ENCODE peak calls at places on chromosome 2, in eight cellular contexts. A is GM12878; F is right lobe of liver; G is A549; V is gastrocnemius medialis; E is CD8-positive, alpha-beta T cell; Y is stomach; N is Peyer's patch. W is an unnamed sample.

GRCh38 chr2:144468823-144469595 is 50.9 kb downstream of the ZEB2 start:
- DNase-seq in A (no peak), F (no peak), G (no peak), V (no peak), E (no peak), Y (no peak), N (no peak), W (no peak)

GRCh38 chr2:225598922-225599321 is 199.4 kb downstream of the NYAP2 start:
- DNase-seq in A (no peak), F (no peak), G (no peak), V (no peak), E (no peak), Y (no peak), N (no peak), W (peak)

GRCh38 chr2:70124983-70125480 is 37.8 kb downstream of the PCBP1 start:
- DNase-seq in A (no peak), F (peak), G (peak), V (peak), E (peak), Y (peak), N (peak), W (no peak)

GRCh38 chr2:26590960-26591618 is 50.1 kb downstream of the CIB4 start:
- DNase-seq in A (no peak), F (peak), G (no peak), V (peak), E (no peak), Y (no peak), N (peak), W (no peak)

GRCh38 chr2:20171445-20171977 is 53.4 kb downstream of the SDC1 start:
- DNase-seq in A (no peak), F (no peak), G (no peak), V (no peak), E (no peak), Y (peak), N (peak), W (no peak)

GRCh38 chr2:205902041-205902898 is 183.7 kb downstream of the INO80D start:
- DNase-seq in A (no peak), F (no peak), G (no peak), V (no peak), E (no peak), Y (no peak), N (peak), W (no peak)

GRCh38 chr2:18855027-18855426 is 265.7 kb upstream of the NT5C1B start:
- DNase-seq in A (no peak), F (no peak), G (peak), V (no peak), E (no peak), Y (no peak), N (no peak), W (peak)

GRCh38 chr2:6917071-6917760 is at the start of gene RNF144A:
- DNase-seq in A (no peak), F (peak), G (peak), V (no peak), E (peak), Y (peak), N (peak), W (no peak)

GRCh38 chr2:239803102-239803763 is 221.9 kb downstream of the NDUFA10 start:
- DNase-seq in A (no peak), F (no peak), G (no peak), V (no peak), E (no peak), Y (peak), N (peak), W (no peak)

DNA sequence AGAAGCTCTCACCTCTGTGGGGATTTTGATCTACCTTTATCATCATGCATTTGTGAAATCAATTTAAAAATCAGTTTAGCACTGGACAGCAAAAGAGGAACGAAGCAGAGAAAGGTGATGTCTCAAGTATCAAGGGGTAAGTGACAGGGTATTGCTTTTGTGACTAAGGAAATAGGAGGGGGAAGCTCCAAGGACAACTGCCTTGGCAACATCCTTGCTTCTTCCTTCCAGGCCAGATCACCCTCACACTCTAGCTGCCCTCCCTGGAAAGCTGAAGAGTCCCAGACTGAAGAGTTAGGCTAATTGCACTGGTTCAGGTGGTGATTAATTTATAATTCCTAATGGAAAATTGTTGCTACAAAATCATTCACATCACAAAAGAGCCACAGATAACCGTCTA is 859.1 kb upstream of the ACVR2A start:
- DNase-seq in A (no peak), F (no peak), G (no peak), V (no peak), E (no peak), Y (no peak), N (no peak), W (no peak)
- H3K4me3 ChIP-seq in A (no peak), F (no peak), G (no peak), V (no peak), E (no peak), Y (no peak), N (no peak), W (no peak)

GRCh38 chr2:141741652-141742051 is 389.2 kb downstream of the LRP1B start:
- DNase-seq in A (no peak), F (no peak), G (no peak), V (no peak), E (no peak), Y (no peak), N (no peak), W (no peak)

GRCh38 chr2:141736466-141736865 is 394.4 kb downstream of the LRP1B start:
- DNase-seq in A (no peak), F (peak), G (no peak), V (no peak), E (no peak), Y (no peak), N (no peak), W (no peak)

GRCh38 chr2:141737463-141737862 is 393.4 kb downstream of the LRP1B start:
- DNase-seq in A (no peak), F (no peak), G (no peak), V (no peak), E (no peak), Y (no peak), N (no peak), W (no peak)
- TF ChIP-seq CTCF in A (no peak), F (no peak), G (no peak), V (no peak), E (no peak), Y (no peak), N (no peak), W (no peak)

DNA sequence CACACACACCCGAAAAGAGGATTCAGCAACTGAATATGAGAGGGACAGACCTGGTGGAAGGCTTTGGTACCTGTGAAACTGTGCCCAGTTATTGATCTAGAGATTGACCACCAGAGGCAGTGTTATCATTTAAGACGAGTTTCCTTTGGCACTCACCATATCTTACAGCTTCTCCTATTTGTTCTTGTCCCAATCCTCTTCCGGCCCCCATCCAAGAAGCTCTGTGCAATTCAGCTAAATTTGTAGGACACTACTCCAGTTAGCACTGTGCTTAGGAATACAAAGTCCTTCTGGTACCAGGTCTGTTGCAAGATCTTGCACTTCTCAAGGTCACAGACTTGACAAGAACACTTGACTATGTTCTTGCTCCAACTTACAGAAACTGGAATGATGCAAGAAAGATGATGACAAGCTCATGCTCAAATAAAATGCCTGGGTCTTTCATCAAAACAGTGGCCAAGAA is 177.7 kb downstream of the TMEM247 start:
- DNase-seq in A (no peak), F (no peak), G (peak), V (peak), E (no peak), Y (no peak), N (peak), W (no peak)
- H3K27ac ChIP-seq in A (no peak), F (no peak), G (peak), V (no peak), E (no peak), Y (peak), N (no peak), W (no peak)

GRCh38 chr2:31233216-31233615 is 736 bp upstream of the EHD3 start:
- DNase-seq in A (no peak), F (no peak), G (no peak), V (no peak), E (no peak), Y (no peak), N (no peak), W (no peak)
- H3K4me3 ChIP-seq in A (peak), F (peak), G (peak), V (no peak), E (peak), Y (no peak), N (no peak), W (no peak)

GRCh38 chr2:44559108-44559507 is 197.4 kb downstream of the CAMKMT start:
- DNase-seq in A (no peak), F (no peak), G (no peak), V (no peak), E (no peak), Y (no peak), N (no peak), W (no peak)

GRCh38 chr2:44560961-44561360 is 199.2 kb downstream of the CAMKMT start:
- DNase-seq in A (no peak), F (no peak), G (no peak), V (no peak), E (no peak), Y (no peak), N (no peak), W (no peak)

GRCh38 chr2:44564752-44565151 is 203.0 kb downstream of the CAMKMT start:
- DNase-seq in A (no peak), F (no peak), G (no peak), V (no peak), E (no peak), Y (no peak), N (no peak), W (no peak)

GRCh38 chr2:44562737-44563136 is 201.0 kb downstream of the CAMKMT start:
- DNase-seq in A (no peak), F (no peak), G (no peak), V (no peak), E (no peak), Y (no peak), N (no peak), W (no peak)

DNA sequence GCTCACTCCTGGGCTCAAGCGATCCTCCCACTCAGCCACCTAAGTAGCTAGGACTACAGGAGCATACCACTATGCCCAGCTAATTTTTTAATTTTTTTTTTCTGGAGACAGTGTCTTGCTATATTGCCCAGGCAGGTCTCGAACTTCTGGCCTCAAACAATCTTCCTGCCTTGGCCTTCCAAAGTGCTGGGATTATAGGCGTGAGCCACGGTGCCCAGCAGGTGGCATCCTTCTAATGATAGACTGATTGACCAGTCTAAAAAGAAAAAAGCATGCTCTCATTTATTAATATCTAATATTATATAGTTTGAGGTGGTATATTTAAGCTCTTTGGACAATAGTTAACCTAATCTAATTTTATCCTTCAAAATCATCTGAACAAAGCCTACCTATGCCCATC is 198.6 kb downstream of the CAMKMT start:
- DNase-seq in A (no peak), F (no peak), G (no peak), V (no peak), E (no peak), Y (peak), N (peak), W (no peak)
- TF ChIP-seq CTCF in A (peak), F (peak), G (peak), V (peak), E (no peak), Y (no peak), N (peak), W (peak)

GRCh38 chr2:9770006-9770307 is 73.3 kb upstream of the TAF1B start:
- DNase-seq in A (no peak), F (no peak), G (no peak), V (no peak), E (no peak), Y (no peak), N (no peak), W (no peak)
- H3K27ac ChIP-seq in A (no peak), F (no peak), G (peak), V (peak), E (no peak), Y (no peak), N (no peak), W (no peak)

DNA sequence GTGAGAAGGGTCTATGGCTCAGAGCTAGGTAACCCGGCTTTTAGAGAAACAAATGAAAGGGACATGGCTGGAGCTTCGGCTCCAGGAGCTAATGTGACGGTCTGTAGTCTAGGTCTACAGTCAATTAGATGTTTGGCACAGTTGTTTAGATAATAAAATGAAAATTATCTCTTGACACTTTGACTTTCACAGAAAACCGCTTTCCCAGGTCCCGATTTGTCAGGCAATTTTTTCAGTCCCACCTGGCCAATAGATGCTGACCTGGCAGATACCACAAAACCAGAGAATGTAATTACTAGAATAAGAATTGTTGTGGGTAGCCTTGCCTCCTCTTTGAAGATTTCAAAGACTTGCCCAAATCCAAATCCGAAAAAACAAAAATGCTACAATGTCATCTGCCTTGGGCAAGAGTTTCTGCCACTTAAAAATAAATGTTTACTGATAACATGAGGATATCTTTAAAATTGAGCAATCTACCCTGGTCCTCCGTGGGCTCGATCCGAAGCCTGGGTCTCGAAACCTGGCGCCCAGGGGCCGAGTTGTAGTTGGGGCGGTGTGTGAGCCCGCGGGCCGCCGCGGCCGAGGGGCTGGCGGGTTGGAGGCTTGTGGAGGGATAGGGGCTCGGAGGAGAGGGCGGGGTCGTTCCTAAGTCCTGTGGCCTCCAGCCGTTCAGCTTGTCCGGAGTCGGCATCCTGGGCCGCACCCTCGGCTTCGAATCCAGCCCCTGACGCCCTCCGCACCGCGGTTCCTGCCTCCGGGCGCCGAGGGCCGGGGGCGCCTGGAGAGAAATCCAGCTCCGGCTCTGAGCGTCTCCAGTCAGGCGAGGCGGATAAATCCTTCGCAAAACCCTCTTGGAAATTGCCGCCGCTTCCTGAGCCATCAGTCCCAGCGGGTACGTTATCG is 2.3 kb downstream of the EMX1 start:
- DNase-seq in A (no peak), F (no peak), G (no peak), V (peak), E (no peak), Y (peak), N (peak), W (no peak)
- H3K4me3 ChIP-seq in A (peak), F (no peak), G (peak), V (no peak), E (peak), Y (peak), N (peak), W (no peak)

GRCh38 chr2:231383701-231384435 is 11.6 kb upstream of the B3GNT7 start:
- DNase-seq in A (no peak), F (no peak), G (no peak), V (no peak), E (no peak), Y (no peak), N (no peak), W (no peak)
- TF ChIP-seq CTCF in A (no peak), F (no peak), G (no peak), V (no peak), E (no peak), Y (no peak), N (no peak), W (no peak)

GRCh38 chr2:121617042-121617599 is 32.1 kb downstream of the CLASP1 start:
- DNase-seq in A (no peak), F (no peak), G (no peak), V (no peak), E (no peak), Y (no peak), N (no peak), W (no peak)
- H3K27ac ChIP-seq in A (peak), F (no peak), G (no peak), V (peak), E (no peak), Y (no peak), N (no peak), W (no peak)

W was measured in brain microvascular endothelial cell.